ENCODE peak calls at places on chromosome 18, in nine cellular contexts. U is body of pancreas; B is sciatic nerve; A is pancreas; F is RWPE2; P is right cardiac atrium; S is left cardiac atrium; N is CD4-positive, alpha-beta T cell; Q is T-cell. W is an unnamed sample.
A peak's percentile ranks its signal among the peaks of the same experiment; 100 is the strongest.

GRCh38 chr18:23967321-23968089 is 47.0 kb upstream of the TTC39C start:
- ATAC-seq in N (no peak), Q (peak; percentile 16), B (no peak), P (no peak), U (no peak), F (no peak), A (peak; percentile 18), S (peak; percentile 43), W (no peak)

GRCh38 chr18:49224130-49224529 is 236.3 kb downstream of the DYM start:
- ATAC-seq in U (no peak), F (peak; percentile 58), B (no peak), Q (no peak), N (no peak), P (no peak), S (no peak), A (no peak), W (no peak)

GRCh38 chr18:59063300-59063895 is 76.3 kb upstream of the SEC11C start:
- ATAC-seq in U (no peak), Q (no peak), S (no peak), N (no peak), B (no peak), F (no peak), P (peak; percentile 4), A (no peak), W (no peak)

GRCh38 chr18:8261651-8262091 is 347.6 kb upstream of the RAB12 start:
- ATAC-seq in F (no peak), A (no peak), P (no peak), Q (no peak), N (no peak), B (no peak), S (no peak), U (no peak), W (peak; percentile 79)

GRCh38 chr18:63890950-63891304 is 3.4 kb downstream of the SERPINB2 start:
- ATAC-seq in S (no peak), P (no peak), N (no peak), Q (no peak), A (no peak), F (no peak), U (no peak), B (no peak), W (peak; percentile 80)

GRCh38 chr18:58315739-58316215 is 271.8 kb downstream of the NEDD4L start:
- ATAC-seq in A (no peak), U (peak; percentile 3), B (no peak), F (peak; percentile 53), S (no peak), Q (no peak), P (peak; percentile 81), N (no peak), W (no peak)

GRCh38 chr18:57943723-57944122 is 100.3 kb upstream of the NEDD4L start:
- ATAC-seq in Q (no peak), A (no peak), N (no peak), U (no peak), S (no peak), F (no peak), P (no peak), B (no peak), W (peak; percentile 34)

GRCh38 chr18:29651121-29651675 is 1391.3 kb downstream of the DSC3 start:
- ATAC-seq in A (no peak), S (no peak), F (peak; percentile 69), U (no peak), N (no peak), B (no peak), Q (no peak), P (no peak), W (no peak)

GRCh38 chr18:70046207-70046606 is 98.5 kb upstream of the CD226 start:
- ATAC-seq in P (peak; percentile 62), F (peak; percentile 43), A (no peak), S (peak; percentile 79), Q (no peak), U (no peak), N (no peak), B (peak; percentile 84), W (peak; percentile 40)

GRCh38 chr18:68865503-68865902 is 67.6 kb downstream of the CCDC102B start:
- ATAC-seq in F (no peak), Q (no peak), B (peak; percentile 57), U (no peak), A (no peak), S (no peak), N (no peak), P (no peak), W (no peak)

GRCh38 chr18:22391571-22392359 is 25.9 kb downstream of the CTAGE1 start:
- ATAC-seq in A (peak; percentile 21), P (peak; percentile 29), F (peak; percentile 91), N (peak; percentile 32), U (no peak), S (no peak), B (no peak), Q (peak; percentile 27), W (no peak)